ENCODE peak calls at places on chromosomes 4 and X, in nine cellular contexts. Q is cardiac muscle cell; C is stimulated activated CD8-positive, alpha-beta memory T cell treated with anti-CD3 and anti-CD28 coated beads, Interleukin-7, amount 100 ng/mL, for 1 hour; U is NCI-H2081 treated with DMSO at 0.1 percent for 48 hours; V is NCI-H774; M is NCI-H1105 treated with DMSO at 0.1 percent for 48 hours; N is globus pallidus; W is body of pancreas; P is activated naive CD4-positive, alpha-beta T cell treated with anti-CD3 and anti-CD28 coated beads for 36 hours. R is an unnamed sample.

GRCh38 chr4:146311238-146311970 is 97.1 kb downstream of the REELD1 start:
- DNase-seq in Q (no peak), C (no peak), U (no peak), V (no peak), M (no peak), N (no peak), W (no peak), P (no peak), R (no peak)

GRCh38 chrX:28391528-28391927 is 195.7 kb upstream of the IL1RAPL1 start:
- DNase-seq in Q (peak), C (no peak), U (no peak), V (no peak), M (no peak), N (no peak), W (no peak), P (no peak), R (no peak)

GRCh38 chr4:53489279-53489889 is 101.9 kb downstream of the LNX1 start:
- DNase-seq in Q (peak), C (no peak), U (no peak), V (no peak), M (no peak), N (no peak), W (no peak), P (no peak), R (no peak)

GRCh38 chr4:125303058-125303457 is 11.7 kb upstream of the FAT4 start:
- DNase-seq in Q (no peak), C (no peak), U (no peak), V (no peak), M (no peak), N (no peak), W (no peak), P (no peak), R (no peak)

GRCh38 chrX:109966246-109966645 is 36.7 kb upstream of the TMEM164 start:
- DNase-seq in Q (peak), C (no peak), U (no peak), V (no peak), M (no peak), N (no peak), W (no peak), P (no peak), R (no peak)

GRCh38 chrX:147838465-147839131 is 73.1 kb upstream of the FMR1 start:
- DNase-seq in Q (no peak), C (no peak), U (no peak), V (no peak), M (peak), N (no peak), W (no peak), P (no peak), R (no peak)

GRCh38 chr4:183012862-183013855 is 85.9 kb upstream of the WWC2 start:
- DNase-seq in Q (no peak), C (no peak), U (no peak), V (no peak), M (no peak), N (no peak), W (no peak), P (no peak), R (no peak)

GRCh38 chr4:154088741-154089140 is 299.9 kb upstream of the SFRP2 start:
- DNase-seq in Q (no peak), C (no peak), U (no peak), V (no peak), M (no peak), N (no peak), W (no peak), P (no peak), R (no peak)

GRCh38 chrX:20988118-20988517 is 386.1 kb upstream of the CNKSR2 start:
- DNase-seq in Q (peak), C (no peak), U (no peak), V (no peak), M (no peak), N (no peak), W (no peak), P (no peak), R (no peak)

GRCh38 chr4:3519468-3520264 is 12.6 kb downstream of the LRPAP1 start:
- DNase-seq in Q (no peak), C (no peak), U (no peak), V (no peak), M (no peak), N (no peak), W (no peak), P (no peak), R (no peak)